ENCODE peak calls at places on chromosomes 12 and 14, in six cellular contexts. I, J, W, R, H and C are unnamed samples.

GRCh38 chr14:72906316-72906715 is 12.4 kb upstream of the DPF3 start:
- DNase-seq in I (peak; percentile 69), J (no peak), W (peak; percentile 48), R (no peak), H (no peak), C (no peak)

GRCh38 chr14:103623308-103623707 is 5.7 kb upstream of the KLC1 start:
- DNase-seq in I (no peak), J (no peak), W (no peak), R (no peak), H (no peak), C (no peak)

GRCh38 chr12:92927436-92928116 is 1.5 kb downstream of the EEA1 start:
- DNase-seq in I (no peak), J (no peak), W (peak; percentile 75), R (no peak), H (no peak), C (no peak)

GRCh38 chr14:71290960-71291466 is 383.8 kb downstream of the PCNX1 start:
- DNase-seq in I (peak; percentile 23), J (no peak), W (peak; percentile 89), R (no peak), H (no peak), C (no peak)

GRCh38 chr14:72636871-72637270 is 257.0 kb downstream of the DPF3 start:
- DNase-seq in I (no peak), J (no peak), W (no peak), R (no peak), H (no peak), C (no peak)

GRCh38 chr14:73760598-73761586 is 46.7 kb upstream of the PNMA1 start:
- DNase-seq in I (no peak), J (no peak), W (no peak), R (no peak), H (no peak), C (no peak)

GRCh38 chr12:126998747-126999285 is 1268.2 kb upstream of the TMEM132C start:
- DNase-seq in I (no peak), J (no peak), W (no peak), R (no peak), H (no peak), C (no peak)

GRCh38 chr12:67991158-67991557 is 1.9 kb downstream of the IFNG-AS1 start:
- DNase-seq in I (no peak), J (no peak), W (no peak), R (no peak), H (no peak), C (no peak)

GRCh38 chr12:115450017-115450416 is 766.0 kb upstream of the TBX3 start:
- DNase-seq in I (no peak), J (no peak), W (no peak), R (no peak), H (no peak), C (no peak)

GRCh38 chr12:38258411-38258810 is 58.2 kb upstream of the ALG10B start:
- DNase-seq in I (no peak), J (no peak), W (no peak), R (no peak), H (no peak), C (no peak)

GRCh38 chr14:31405599-31406251 is 14.6 kb downstream of the HEATR5A start:
- DNase-seq in I (no peak), J (no peak), W (no peak), R (no peak), H (no peak), C (no peak)

GRCh38 chr14:94971750-94972149 is 185.6 kb downstream of the DICER1 start:
- DNase-seq in I (no peak), J (no peak), W (no peak), R (peak; percentile 75), H (no peak), C (no peak)

DNA sequence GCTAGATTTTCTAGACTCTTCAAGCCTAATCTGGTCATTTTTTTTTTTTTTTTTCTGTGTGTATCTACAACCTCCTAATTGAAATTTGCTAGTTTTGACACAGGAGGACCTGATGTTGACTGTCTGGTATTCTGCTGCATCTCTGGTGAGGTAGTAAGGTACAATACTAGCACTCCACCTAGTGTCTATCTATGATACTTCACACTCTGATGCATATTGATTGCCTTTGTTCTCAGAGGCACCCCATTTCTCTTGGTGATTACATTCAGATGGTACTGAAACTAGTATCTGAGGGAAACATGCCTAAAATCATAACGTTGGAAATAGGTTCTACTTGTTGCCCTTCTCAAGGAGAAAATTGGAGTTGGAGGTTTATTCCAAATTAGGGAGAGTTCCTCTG is 930.5 kb upstream of the NOVA1 start:
- DNase-seq in I (no peak), J (no peak), W (no peak), R (no peak), H (no peak), C (no peak)
- TF ChIP-seq CTCF in I (peak; percentile 45), J (peak; percentile 76), W (peak; percentile 26), R (peak; percentile 48), H (no peak), C (peak; percentile 22)

GRCh38 chr12:49369723-49370145 is 2.5 kb downstream of the SPATS2 start:
- DNase-seq in I (no peak), J (no peak), W (no peak), R (no peak), H (no peak), C (no peak)
- TF ChIP-seq CTCF in I (peak; percentile 54), J (peak; percentile 51), W (peak; percentile 39), R (peak; percentile 28), H (peak; percentile 43), C (no peak)

DNA sequence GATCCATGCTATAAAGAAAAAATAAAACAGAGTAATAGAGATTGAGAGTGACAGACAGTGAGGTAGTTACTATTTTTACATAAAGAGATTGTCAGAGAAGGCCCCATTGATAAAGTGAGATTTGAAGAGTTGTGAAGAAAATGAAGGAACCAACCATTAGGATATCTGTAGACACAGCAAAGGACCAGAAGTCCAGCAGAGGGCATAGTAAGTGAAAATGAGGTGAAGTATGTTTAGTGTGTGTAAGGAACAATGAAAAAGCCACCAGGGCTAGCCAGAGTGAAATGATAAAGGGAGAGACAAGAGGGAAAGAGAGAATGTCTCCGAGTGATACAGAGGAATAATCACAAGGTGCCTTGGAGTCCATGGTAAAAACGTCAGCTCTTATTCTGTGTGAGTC is 411.0 kb downstream of the NELL2 start:
- DNase-seq in I (no peak), J (no peak), W (no peak), R (no peak), H (no peak), C (no peak)
- TF ChIP-seq CTCF in I (no peak), J (peak; percentile 36), W (peak; percentile 21), R (no peak), H (no peak), C (peak; percentile 25)

DNA sequence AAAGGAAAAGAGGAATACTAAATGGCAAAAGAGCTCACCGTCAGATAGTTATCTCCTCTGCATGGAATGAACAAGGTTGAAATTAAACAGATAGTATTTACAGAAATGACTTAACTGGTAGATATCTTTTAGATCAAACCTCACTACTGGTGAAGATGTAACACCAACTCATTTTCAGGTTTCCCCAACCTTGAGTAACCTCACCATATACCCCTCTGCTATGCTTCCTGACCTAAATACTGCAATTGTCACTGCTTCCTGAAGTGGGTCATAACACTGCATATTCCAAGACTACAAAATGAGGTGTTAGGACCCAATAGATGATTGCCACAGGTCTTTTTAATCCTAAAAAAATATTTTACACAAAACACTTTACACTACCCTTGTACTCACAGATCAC is 76.3 kb upstream of the PLEKHA5 start:
- DNase-seq in I (no peak), J (no peak), W (no peak), R (no peak), H (no peak), C (no peak)
- TF ChIP-seq CTCF in I (no peak), J (no peak), W (no peak), R (no peak), H (no peak), C (no peak)

DNA sequence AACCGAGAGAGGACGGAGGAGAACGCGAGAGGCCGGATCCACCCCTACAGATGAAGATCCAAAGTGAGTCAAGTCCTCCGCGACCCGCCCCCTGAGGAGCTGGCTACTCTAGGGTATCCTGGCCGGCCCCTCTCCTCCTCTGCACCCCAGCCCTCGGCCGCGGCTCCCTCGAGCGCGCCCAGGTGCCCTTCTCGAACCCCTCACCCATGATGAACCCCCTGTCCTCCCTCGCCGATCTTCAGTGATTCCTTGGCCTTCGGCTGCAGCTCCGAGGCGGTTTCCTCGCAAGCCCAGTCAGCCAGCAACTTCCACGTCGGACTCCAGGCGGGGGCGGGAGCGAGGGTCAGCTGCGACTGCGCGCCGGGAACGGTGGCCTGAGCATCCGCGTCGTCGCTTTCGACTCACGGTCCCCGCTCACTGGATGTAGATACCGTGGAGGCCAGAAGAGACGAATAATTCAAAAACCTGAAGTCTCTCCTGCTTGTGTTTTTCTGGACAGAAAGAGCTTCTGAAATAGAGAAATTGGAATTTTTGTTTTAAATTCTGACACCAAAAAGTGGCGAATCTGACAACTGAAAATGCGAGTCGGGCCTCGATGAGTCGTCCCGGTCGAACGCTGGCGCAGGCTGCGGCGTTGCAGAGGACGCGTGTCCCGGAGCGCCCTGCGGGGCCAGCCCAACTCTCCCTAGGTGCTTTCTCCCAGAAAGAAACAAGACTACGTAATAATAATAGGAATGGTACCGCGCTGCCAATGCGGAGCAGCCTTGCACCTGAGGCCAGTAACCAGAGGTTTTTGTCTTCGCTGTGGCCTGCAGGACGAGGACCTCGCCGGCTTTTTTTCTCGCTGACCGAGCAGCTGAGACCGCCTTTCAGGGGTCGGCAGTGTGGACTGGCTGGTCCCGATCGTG is at the start of gene ARL1:
- DNase-seq in I (peak; percentile 45), J (peak; percentile 67), W (peak; percentile 88), R (peak; percentile 70), H (peak; percentile 95), C (peak; percentile 58)
- TF ChIP-seq CTCF in I (no peak), J (no peak), W (no peak), R (no peak), H (peak; percentile 12), C (no peak)

DNA sequence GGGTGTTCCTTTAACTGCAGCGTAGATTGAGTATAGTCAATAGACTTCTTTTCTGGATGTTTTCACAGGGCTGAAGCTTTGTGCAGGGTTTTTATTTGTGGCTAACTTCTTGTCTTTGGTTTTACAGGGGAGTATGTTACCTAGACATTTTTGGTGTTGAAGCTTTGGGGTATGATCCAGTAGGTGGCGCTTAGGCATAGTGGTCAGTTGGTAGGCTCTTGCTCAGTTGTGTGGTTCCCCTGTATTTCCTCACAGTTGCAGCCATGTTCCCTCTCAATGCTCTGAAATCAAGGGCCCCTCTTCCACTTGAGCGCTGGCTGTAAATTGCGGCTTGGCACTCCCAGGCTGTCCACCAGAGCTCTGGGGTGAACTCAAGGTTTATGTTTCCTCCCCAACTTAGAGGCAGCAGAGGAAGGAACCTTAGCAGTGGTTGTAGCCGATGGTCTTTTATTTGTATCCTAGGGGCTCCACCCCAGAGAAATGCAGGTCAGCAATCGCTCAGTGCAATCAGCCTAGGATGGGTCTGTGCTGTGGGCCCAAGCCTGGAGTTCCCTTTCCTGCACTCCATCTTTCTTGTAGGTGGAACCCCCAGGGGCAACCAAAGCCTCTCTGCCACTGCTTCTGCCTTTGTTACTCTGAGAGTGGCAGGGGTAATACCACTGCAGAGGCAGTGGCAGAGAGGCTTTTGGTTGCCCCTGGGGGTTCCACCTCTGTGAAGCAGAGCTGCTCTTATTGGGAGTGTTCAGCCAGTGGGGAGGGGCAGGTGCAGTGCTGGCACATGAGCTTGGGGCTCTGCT is 55.1 kb downstream of the CMAS start:
- DNase-seq in I (peak; percentile 5), J (no peak), W (peak; percentile 73), R (no peak), H (no peak), C (no peak)
- TF ChIP-seq CTCF in I (peak; percentile 33), J (peak; percentile 70), W (peak; percentile 77), R (peak; percentile 48), H (peak; percentile 55), C (peak; percentile 46)

GRCh38 chr12:4355843-4356327 is 23.6 kb downstream of the FGF23 start:
- DNase-seq in I (no peak), J (peak; percentile 44), W (peak; percentile 9), R (no peak), H (no peak), C (no peak)
- TF ChIP-seq CTCF in I (peak; percentile 30), J (peak; percentile 53), W (peak; percentile 63), R (no peak), H (peak; percentile 30), C (peak; percentile 40)

GRCh38 chr12:106644335-106645073 is 61.7 kb downstream of the RFX4 start:
- DNase-seq in I (no peak), J (no peak), W (no peak), R (no peak), H (no peak), C (no peak)
- TF ChIP-seq CTCF in I (no peak), J (no peak), W (no peak), R (no peak), H (no peak), C (no peak)